ENCODE peak calls at places on chromosomes 13 and 19, in six cellular contexts. One of them, this sample, is unnamed.

GRCh38 chr19:35528218-35529038 is at the start of gene SBSN:
- DNase-seq in neuronal stem cell: no peak
- DNase-seq in mesenchymal stem cell: peak
- DNase-seq in IMR-90: peak
- DNase-seq in H9: no peak
- DNase-seq in trophoblast cell: no peak
- DNase-seq in this sample: no peak

GRCh38 chr13:92488249-92488845 is 738.3 kb upstream of the GPC6 start:
- DNase-seq in neuronal stem cell: no peak
- DNase-seq in mesenchymal stem cell: no peak
- DNase-seq in IMR-90: no peak
- DNase-seq in H9: no peak
- DNase-seq in trophoblast cell: no peak
- DNase-seq in this sample: no peak

GRCh38 chr13:31797154-31797775 is 57.9 kb downstream of the RXFP2 start:
- DNase-seq in neuronal stem cell: peak
- DNase-seq in mesenchymal stem cell: peak
- DNase-seq in IMR-90: peak
- DNase-seq in H9: no peak
- DNase-seq in trophoblast cell: peak
- DNase-seq in this sample: no peak

GRCh38 chr19:54180691-54181091 is 7.7 kb upstream of the TMC4 start:
- DNase-seq in neuronal stem cell: no peak
- DNase-seq in mesenchymal stem cell: no peak
- DNase-seq in IMR-90: no peak
- DNase-seq in H9: no peak
- DNase-seq in trophoblast cell: no peak
- DNase-seq in this sample: no peak

GRCh38 chr13:98214707-98215106 is 37.6 kb upstream of the RNF113B start:
- DNase-seq in neuronal stem cell: no peak
- DNase-seq in mesenchymal stem cell: no peak
- DNase-seq in IMR-90: no peak
- DNase-seq in H9: no peak
- DNase-seq in trophoblast cell: peak
- DNase-seq in this sample: no peak

GRCh38 chr19:40365613-40366401 is 17.3 kb downstream of the PLD3 start:
- DNase-seq in neuronal stem cell: peak
- DNase-seq in mesenchymal stem cell: peak
- DNase-seq in IMR-90: peak
- DNase-seq in H9: peak
- DNase-seq in trophoblast cell: peak
- DNase-seq in this sample: peak

GRCh38 chr13:45861352-45861751 is 9.8 kb upstream of the SIAH3 start:
- DNase-seq in neuronal stem cell: no peak
- DNase-seq in mesenchymal stem cell: no peak
- DNase-seq in IMR-90: peak
- DNase-seq in H9: no peak
- DNase-seq in trophoblast cell: peak
- DNase-seq in this sample: no peak

GRCh38 chr19:49391581-49392399 is 3.7 kb downstream of the KASH5 start:
- DNase-seq in neuronal stem cell: peak
- DNase-seq in mesenchymal stem cell: peak
- DNase-seq in IMR-90: peak
- DNase-seq in H9: peak
- DNase-seq in trophoblast cell: peak
- DNase-seq in this sample: peak

GRCh38 chr19:48613024-48613851 is 1.6 kb downstream of the FAM83E start:
- DNase-seq in neuronal stem cell: no peak
- DNase-seq in mesenchymal stem cell: no peak
- DNase-seq in IMR-90: no peak
- DNase-seq in H9: peak
- DNase-seq in trophoblast cell: no peak
- DNase-seq in this sample: no peak

GRCh38 chr19:45304141-45304926 is 18.3 kb downstream of the CKM start:
- DNase-seq in neuronal stem cell: no peak
- DNase-seq in mesenchymal stem cell: no peak
- DNase-seq in IMR-90: no peak
- DNase-seq in H9: no peak
- DNase-seq in trophoblast cell: no peak
- DNase-seq in this sample: no peak

GRCh38 chr13:45409993-45410392 is 8.2 kb downstream of the SLC25A30 start:
- DNase-seq in neuronal stem cell: no peak
- DNase-seq in mesenchymal stem cell: no peak
- DNase-seq in IMR-90: no peak
- DNase-seq in H9: no peak
- DNase-seq in trophoblast cell: no peak
- DNase-seq in this sample: no peak

GRCh38 chr19:32558607-32559228 is 22.3 kb upstream of the PDCD5 start:
- DNase-seq in neuronal stem cell: no peak
- DNase-seq in mesenchymal stem cell: no peak
- DNase-seq in IMR-90: no peak
- DNase-seq in H9: peak
- DNase-seq in trophoblast cell: peak
- DNase-seq in this sample: peak

GRCh38 chr13:23960566-23961156 is 63.4 kb upstream of the C1QTNF9B start:
- DNase-seq in neuronal stem cell: peak
- DNase-seq in mesenchymal stem cell: peak
- DNase-seq in IMR-90: peak
- DNase-seq in H9: no peak
- DNase-seq in trophoblast cell: peak
- DNase-seq in this sample: no peak

GRCh38 chr13:87128006-87128405 is 543.2 kb upstream of the SLITRK5 start:
- DNase-seq in neuronal stem cell: peak
- DNase-seq in mesenchymal stem cell: peak
- DNase-seq in IMR-90: peak
- DNase-seq in H9: peak
- DNase-seq in trophoblast cell: peak
- DNase-seq in this sample: peak

GRCh38 chr19:42505066-42505465 is 23.2 kb downstream of the CEACAM1 start:
- DNase-seq in neuronal stem cell: no peak
- DNase-seq in mesenchymal stem cell: no peak
- DNase-seq in IMR-90: no peak
- DNase-seq in H9: no peak
- DNase-seq in trophoblast cell: no peak
- DNase-seq in this sample: no peak

GRCh38 chr19:30172643-30173242 is 199.4 kb upstream of the ZNF536 start:
- DNase-seq in neuronal stem cell: no peak
- DNase-seq in mesenchymal stem cell: no peak
- DNase-seq in IMR-90: no peak
- DNase-seq in H9: no peak
- DNase-seq in trophoblast cell: no peak
- DNase-seq in this sample: no peak

GRCh38 chr19:48556163-48556562 is 4.2 kb downstream of the SULT2B1 start:
- DNase-seq in neuronal stem cell: no peak
- DNase-seq in mesenchymal stem cell: peak
- DNase-seq in IMR-90: peak
- DNase-seq in H9: peak
- DNase-seq in trophoblast cell: peak
- DNase-seq in this sample: no peak

GRCh38 chr19:752652-753517 is 2.0 kb downstream of the MISP start:
- DNase-seq in neuronal stem cell: no peak
- DNase-seq in mesenchymal stem cell: peak
- DNase-seq in IMR-90: peak
- DNase-seq in H9: no peak
- DNase-seq in trophoblast cell: peak
- DNase-seq in this sample: no peak

GRCh38 chr13:19713186-19713965 is 69.4 kb downstream of the PSPC1 start:
- DNase-seq in neuronal stem cell: no peak
- DNase-seq in mesenchymal stem cell: peak
- DNase-seq in IMR-90: peak
- DNase-seq in H9: no peak
- DNase-seq in trophoblast cell: peak
- DNase-seq in this sample: no peak

GRCh38 chr13:82647540-82647939 is 1234.7 kb downstream of the SLITRK1 start:
- DNase-seq in neuronal stem cell: no peak
- DNase-seq in mesenchymal stem cell: no peak
- DNase-seq in IMR-90: no peak
- DNase-seq in H9: peak
- DNase-seq in trophoblast cell: no peak
- DNase-seq in this sample: no peak

GRCh38 chr19:44677019-44677809 is 5.9 kb downstream of the CEACAM19 start:
- DNase-seq in neuronal stem cell: no peak
- DNase-seq in mesenchymal stem cell: peak
- DNase-seq in IMR-90: peak
- DNase-seq in H9: peak
- DNase-seq in trophoblast cell: peak
- DNase-seq in this sample: no peak

GRCh38 chr19:50720181-50720920 is 749 bp upstream of the SHANK1 start:
- DNase-seq in neuronal stem cell: no peak
- DNase-seq in mesenchymal stem cell: no peak
- DNase-seq in IMR-90: no peak
- DNase-seq in H9: no peak
- DNase-seq in trophoblast cell: no peak
- DNase-seq in this sample: no peak

GRCh38 chr13:77207943-77208342 is 119.0 kb downstream of the MYCBP2 start:
- DNase-seq in neuronal stem cell: no peak
- DNase-seq in mesenchymal stem cell: peak
- DNase-seq in IMR-90: peak
- DNase-seq in H9: no peak
- DNase-seq in trophoblast cell: no peak
- DNase-seq in this sample: no peak

GRCh38 chr13:47415048-47415447 is 518.2 kb upstream of the HTR2A start:
- DNase-seq in neuronal stem cell: no peak
- DNase-seq in mesenchymal stem cell: peak
- DNase-seq in IMR-90: no peak
- DNase-seq in H9: no peak
- DNase-seq in trophoblast cell: peak
- DNase-seq in this sample: no peak

GRCh38 chr13:25171517-25172302 is at the start of gene AMER2:
- DNase-seq in neuronal stem cell: peak
- DNase-seq in mesenchymal stem cell: peak
- DNase-seq in IMR-90: no peak
- DNase-seq in H9: no peak
- DNase-seq in trophoblast cell: peak
- DNase-seq in this sample: no peak

GRCh38 chr19:33329727-33330126 is 27.4 kb upstream of the CEBPA start:
- DNase-seq in neuronal stem cell: no peak
- DNase-seq in mesenchymal stem cell: no peak
- DNase-seq in IMR-90: no peak
- DNase-seq in H9: no peak
- DNase-seq in trophoblast cell: no peak
- DNase-seq in this sample: no peak

GRCh38 chr13:93249259-93249917 is 22.8 kb downstream of the GPC6 start:
- DNase-seq in neuronal stem cell: no peak
- DNase-seq in mesenchymal stem cell: peak
- DNase-seq in IMR-90: peak
- DNase-seq in H9: no peak
- DNase-seq in trophoblast cell: peak
- DNase-seq in this sample: no peak

GRCh38 chr13:103351035-103351828 is 285.0 kb upstream of the SLC10A2 start:
- DNase-seq in neuronal stem cell: no peak
- DNase-seq in mesenchymal stem cell: peak
- DNase-seq in IMR-90: no peak
- DNase-seq in H9: peak
- DNase-seq in trophoblast cell: peak
- DNase-seq in this sample: peak

GRCh38 chr13:73684286-73684685 is 449.9 kb downstream of the KLF12 start:
- DNase-seq in neuronal stem cell: no peak
- DNase-seq in mesenchymal stem cell: no peak
- DNase-seq in IMR-90: no peak
- DNase-seq in H9: no peak
- DNase-seq in trophoblast cell: no peak
- DNase-seq in this sample: no peak
- H3K14ac ChIP-seq in neuronal stem cell: no peak
- H3K14ac ChIP-seq in mesenchymal stem cell: no peak
- H3K14ac ChIP-seq in IMR-90: no peak
- H3K14ac ChIP-seq in H9: no peak
- H3K14ac ChIP-seq in trophoblast cell: no peak
- H3K14ac ChIP-seq in this sample: no peak

GRCh38 chr19:15124572-15125231 is 17.5 kb downstream of the SYDE1 start:
- DNase-seq in neuronal stem cell: no peak
- DNase-seq in mesenchymal stem cell: peak
- DNase-seq in IMR-90: no peak
- DNase-seq in H9: no peak
- DNase-seq in trophoblast cell: no peak
- DNase-seq in this sample: no peak

GRCh38 chr19:15125232-15126067 is 18.2 kb downstream of the SYDE1 start:
- DNase-seq in neuronal stem cell: peak
- DNase-seq in mesenchymal stem cell: peak
- DNase-seq in IMR-90: peak
- DNase-seq in H9: peak
- DNase-seq in trophoblast cell: peak
- DNase-seq in this sample: peak

GRCh38 chr19:15129856-15130580 is 22.8 kb downstream of the SYDE1 start:
- DNase-seq in neuronal stem cell: no peak
- DNase-seq in mesenchymal stem cell: no peak
- DNase-seq in IMR-90: no peak
- DNase-seq in H9: no peak
- DNase-seq in trophoblast cell: peak
- DNase-seq in this sample: no peak

GRCh38 chr19:15126511-15126910 is 19.3 kb downstream of the SYDE1 start:
- DNase-seq in neuronal stem cell: no peak
- DNase-seq in mesenchymal stem cell: peak
- DNase-seq in IMR-90: no peak
- DNase-seq in H9: no peak
- DNase-seq in trophoblast cell: peak
- DNase-seq in this sample: no peak

GRCh38 chr19:15128162-15128770 is 21.1 kb downstream of the SYDE1 start:
- DNase-seq in neuronal stem cell: no peak
- DNase-seq in mesenchymal stem cell: no peak
- DNase-seq in IMR-90: peak
- DNase-seq in H9: no peak
- DNase-seq in trophoblast cell: no peak
- DNase-seq in this sample: no peak
- H3K14ac ChIP-seq in neuronal stem cell: no peak
- H3K14ac ChIP-seq in mesenchymal stem cell: no peak
- H3K14ac ChIP-seq in IMR-90: no peak
- H3K14ac ChIP-seq in H9: no peak
- H3K14ac ChIP-seq in trophoblast cell: no peak
- H3K14ac ChIP-seq in this sample: no peak

GRCh38 chr19:19257137-19257536 is 16.0 kb downstream of the TM6SF2 start:
- DNase-seq in neuronal stem cell: no peak
- DNase-seq in mesenchymal stem cell: no peak
- DNase-seq in IMR-90: no peak
- DNase-seq in H9: no peak
- DNase-seq in trophoblast cell: no peak
- DNase-seq in this sample: no peak
- H3K14ac ChIP-seq in neuronal stem cell: no peak
- H3K14ac ChIP-seq in mesenchymal stem cell: no peak
- H3K14ac ChIP-seq in IMR-90: no peak
- H3K14ac ChIP-seq in H9: no peak
- H3K14ac ChIP-seq in trophoblast cell: no peak
- H3K14ac ChIP-seq in this sample: no peak

GRCh38 chr13:26772531-26772930 is 11.9 kb upstream of the GPR12 start:
- DNase-seq in neuronal stem cell: no peak
- DNase-seq in mesenchymal stem cell: no peak
- DNase-seq in IMR-90: no peak
- DNase-seq in H9: no peak
- DNase-seq in trophoblast cell: no peak
- DNase-seq in this sample: no peak

DNA sequence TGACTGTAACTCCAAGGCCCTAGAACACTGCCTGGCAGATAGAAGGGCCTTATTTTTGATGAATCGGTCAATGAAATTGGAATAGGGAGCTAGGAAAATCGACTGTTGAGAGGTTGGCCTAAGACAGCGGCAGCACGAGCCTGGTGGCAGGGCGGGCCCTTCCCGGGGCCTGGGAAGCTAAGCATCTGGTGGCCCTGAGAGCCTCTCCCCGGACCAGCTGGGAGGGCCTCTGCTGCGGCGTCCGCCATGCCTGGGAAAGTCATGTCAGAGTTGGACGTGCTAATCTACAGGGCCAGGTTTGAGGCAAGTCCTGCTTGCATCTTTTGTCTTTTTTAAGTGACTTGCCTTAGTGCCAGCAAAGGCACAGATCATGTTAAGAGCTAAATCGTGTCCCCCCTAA is 11.2 kb upstream of the GPR12 start:
- DNase-seq in neuronal stem cell: no peak
- DNase-seq in mesenchymal stem cell: no peak
- DNase-seq in IMR-90: no peak
- DNase-seq in H9: no peak
- DNase-seq in trophoblast cell: no peak
- DNase-seq in this sample: no peak
- H3K14ac ChIP-seq in neuronal stem cell: no peak
- H3K14ac ChIP-seq in mesenchymal stem cell: no peak
- H3K14ac ChIP-seq in IMR-90: no peak
- H3K14ac ChIP-seq in H9: no peak
- H3K14ac ChIP-seq in trophoblast cell: no peak
- H3K14ac ChIP-seq in this sample: no peak

This sample was measured in H1.